ENCODE peak calls at places on chromosomes 4 and X, in five cellular contexts. F, L, A, E and I are unnamed samples.

GRCh38 chr4:94507281-94507680 is 55.5 kb downstream of the PDLIM5 start:
- DNase-seq in F (no peak), L (no peak), A (no peak), E (no peak), I (peak)

GRCh38 chr4:85084371-85085170 is 118.1 kb upstream of the WDFY3 start:
- DNase-seq in F (no peak), L (peak), A (peak), E (no peak), I (peak)

GRCh38 chr4:177308125-177308524 is 1.5 kb upstream of the NEIL3 start:
- DNase-seq in F (no peak), L (peak), A (peak), E (no peak), I (peak)

GRCh38 chr4:149796381-149796780 is 19.3 kb downstream of the IQCM start:
- DNase-seq in F (no peak), L (no peak), A (no peak), E (no peak), I (peak)

GRCh38 chr4:110620352-110621327 is 2.2 kb downstream of the PITX2 start:
- DNase-seq in F (no peak), L (no peak), A (no peak), E (no peak), I (peak)

GRCh38 chrX:139881130-139881529 is 51.7 kb downstream of the ATP11C start:
- DNase-seq in F (no peak), L (peak), A (peak), E (no peak), I (peak)

GRCh38 chrX:105894721-105895120 is 72.4 kb downstream of the NRK start:
- DNase-seq in F (no peak), L (no peak), A (no peak), E (no peak), I (no peak)

GRCh38 chrX:349702-350101 is 31.1 kb upstream of the GTPBP6 start:
- DNase-seq in F (no peak), L (no peak), A (no peak), E (no peak), I (no peak)

GRCh38 chrX:45954026-45954425 is 591.2 kb downstream of the ZNF674 start:
- DNase-seq in F (no peak), L (no peak), A (no peak), E (no peak), I (no peak)
- TF ChIP-seq CTCF in F (no peak), L (no peak), A (no peak), E (no peak), I (no peak)

GRCh38 chr4:12963912-12964311 is 520.2 kb downstream of the RAB28 start:
- DNase-seq in F (no peak), L (no peak), A (no peak), E (no peak), I (no peak)

GRCh38 chr4:12963291-12963690 is 520.8 kb downstream of the RAB28 start:
- DNase-seq in F (no peak), L (no peak), A (no peak), E (no peak), I (no peak)

GRCh38 chr4:12965334-12965733 is 518.8 kb downstream of the RAB28 start:
- DNase-seq in F (no peak), L (no peak), A (no peak), E (no peak), I (no peak)

GRCh38 chr4:12966741-12967140 is 517.4 kb downstream of the RAB28 start:
- DNase-seq in F (no peak), L (no peak), A (no peak), E (no peak), I (no peak)

DNA sequence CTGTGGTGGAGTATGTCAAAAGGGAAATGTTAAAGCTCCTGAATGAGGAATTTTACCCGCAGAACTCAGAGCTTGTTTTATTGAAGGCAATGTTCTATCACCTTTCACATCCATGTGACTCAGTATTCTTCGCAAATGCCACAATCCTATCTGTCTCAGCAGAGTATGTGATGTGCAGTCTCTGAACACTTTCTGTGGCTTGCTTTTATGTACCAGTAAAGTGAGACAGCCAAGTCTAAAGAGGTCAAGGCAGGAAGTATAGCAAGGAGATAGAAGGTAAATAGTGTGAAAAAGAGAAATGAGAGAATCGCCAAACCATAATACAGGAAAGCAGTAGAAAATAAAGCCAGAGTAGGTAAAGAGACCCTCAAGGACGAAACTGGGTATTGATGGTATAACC is 515.8 kb downstream of the RAB28 start:
- DNase-seq in F (no peak), L (no peak), A (no peak), E (no peak), I (no peak)
- H3K4me3 ChIP-seq in F (no peak), L (no peak), A (no peak), E (no peak), I (no peak)

GRCh38 chrX:123732679-123733363 is at the start of gene THOC2:
- DNase-seq in F (peak), L (peak), A (no peak), E (peak), I (peak)
- TF ChIP-seq CTCF in F (peak), L (peak), A (peak), E (peak), I (peak)

DNA sequence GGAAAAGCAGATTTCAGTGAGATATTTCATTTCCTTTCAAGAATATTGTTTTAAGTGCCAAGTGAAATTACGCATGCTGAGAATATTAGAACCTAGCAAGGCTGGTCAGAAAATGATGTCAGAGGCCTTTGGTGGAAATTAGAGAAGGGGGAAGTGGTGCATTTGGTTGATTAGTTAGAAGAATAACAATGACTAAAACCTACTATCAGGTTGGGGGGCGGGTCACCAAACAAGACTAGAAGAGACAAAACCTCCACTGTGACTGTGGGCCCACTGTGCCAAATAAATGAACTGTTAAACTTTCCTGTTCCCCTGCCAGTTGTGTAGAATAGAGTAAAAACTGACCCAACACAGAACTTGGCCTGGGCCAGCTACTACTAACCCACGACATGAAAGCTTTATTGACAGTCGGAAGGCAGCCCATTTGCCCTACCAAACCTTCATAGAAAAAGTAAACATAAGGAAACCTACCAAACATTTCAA is 2.9 kb downstream of the RAPGEF2 start:
- DNase-seq in F (no peak), L (peak), A (no peak), E (no peak), I (peak)
- H3K4me3 ChIP-seq in F (peak), L (peak), A (no peak), E (peak), I (peak)